ENCODE peak calls at places on chromosomes 5 and 9, in ten cellular contexts. E is IMR-90, C is left ventricle myocardium inferior, U is sigmoid colon, L is brain microvascular endothelial cell, O is SJCRH30, B is transverse colon, Y is osteoblast, Q is upper lobe of right lung, W is colonic mucosa. V is an unnamed sample. For H3K27me3, the result is how much of the 10 kb centered on the place peaks cover.

GRCh38 chr9:114484854-114485443 is 20.3 kb downstream of the WHRN start:
- DNase-seq in E (peak), C (no peak), U (no peak), L (peak), O (no peak), B (no peak), Y (peak), Q (no peak), W (no peak), V (no peak)

GRCh38 chr5:158450761-158451160 is 591.8 kb upstream of the CLINT1 start:
- DNase-seq in E (peak), C (no peak), U (no peak), L (peak), O (no peak), B (no peak), Y (peak), Q (no peak), W (no peak), V (no peak)

GRCh38 chr9:89719202-89719601 is 114.4 kb downstream of the GADD45G start:
- DNase-seq in E (no peak), C (no peak), U (no peak), L (no peak), O (no peak), B (no peak), Y (no peak), Q (no peak), W (no peak), V (no peak)

GRCh38 chr5:19568004-19568403 is 420.0 kb downstream of the CDH18 start:
- DNase-seq in E (no peak), C (no peak), U (no peak), L (no peak), O (no peak), B (no peak), Y (no peak), Q (no peak), W (no peak), V (no peak)

GRCh38 chr9:16356196-16356765 is 514.2 kb downstream of the BNC2 start:
- DNase-seq in E (no peak), C (no peak), U (no peak), L (no peak), O (no peak), B (no peak), Y (no peak), Q (no peak), W (no peak), V (no peak)

GRCh38 chr5:127400946-127401670 is 110.5 kb downstream of the MEGF10 start:
- DNase-seq in E (no peak), C (no peak), U (no peak), L (peak), O (peak), B (no peak), Y (no peak), Q (no peak), W (no peak), V (no peak)

GRCh38 chr9:133737071-133737773 is 930 bp downstream of the SARDH start:
- DNase-seq in E (no peak), C (no peak), U (peak), L (no peak), O (peak), B (no peak), Y (peak), Q (peak), W (no peak), V (no peak)

GRCh38 chr5:65142511-65143011 is 339.2 kb downstream of the ADAMTS6 start:
- DNase-seq in E (peak), C (no peak), U (no peak), L (peak), O (peak), B (no peak), Y (peak), Q (no peak), W (no peak), V (no peak)

GRCh38 chr9:33867747-33868429 is 50.9 kb downstream of the UBE2R2 start:
- DNase-seq in E (no peak), C (peak), U (peak), L (no peak), O (peak), B (no peak), Y (peak), Q (peak), W (peak), V (peak)

GRCh38 chr9:82882133-82882532 is 180.8 kb downstream of the RASEF start:
- DNase-seq in E (peak), C (no peak), U (no peak), L (peak), O (peak), B (no peak), Y (no peak), Q (no peak), W (no peak), V (no peak)

GRCh38 chr5:150138551-150139265 is 16.9 kb downstream of the PDGFRB start:
- DNase-seq in E (peak), C (peak), U (no peak), L (peak), O (peak), B (no peak), Y (peak), Q (no peak), W (no peak), V (peak)

GRCh38 chr9:21551401-21551800 is 69.3 kb upstream of the IFNE start:
- DNase-seq in E (peak), C (no peak), U (no peak), L (no peak), O (no peak), B (no peak), Y (no peak), Q (no peak), W (no peak), V (no peak)

GRCh38 chr9:110426052-110426709 is 88.5 kb upstream of the TXNDC8 start:
- DNase-seq in E (peak), C (no peak), U (no peak), L (no peak), O (peak), B (no peak), Y (no peak), Q (no peak), W (no peak), V (no peak)

GRCh38 chr9:98488578-98489312 is 220.0 kb downstream of the GABBR2 start:
- DNase-seq in E (peak), C (no peak), U (no peak), L (peak), O (no peak), B (no peak), Y (peak), Q (no peak), W (no peak), V (no peak)

GRCh38 chr9:122122468-122122867 is 29.4 kb upstream of the TTLL11 start:
- DNase-seq in E (no peak), C (no peak), U (no peak), L (no peak), O (no peak), B (no peak), Y (peak), Q (no peak), W (no peak), V (no peak)

GRCh38 chr9:128448746-128449145 is 7.1 kb upstream of the ODF2 start:
- DNase-seq in E (no peak), C (no peak), U (no peak), L (no peak), O (no peak), B (no peak), Y (no peak), Q (no peak), W (no peak), V (no peak)

GRCh38 chr5:116276952-116277351 is 192.1 kb downstream of the COMMD10 start:
- DNase-seq in E (no peak), C (no peak), U (no peak), L (no peak), O (no peak), B (no peak), Y (no peak), Q (no peak), W (no peak), V (no peak)

GRCh38 chr5:102600964-102601363 is 102.2 kb upstream of the SLCO6A1 start:
- DNase-seq in E (peak), C (no peak), U (no peak), L (peak), O (peak), B (no peak), Y (no peak), Q (no peak), W (no peak), V (no peak)

GRCh38 chr9:97808415-97808814 is 44.6 kb upstream of the FOXE1 start:
- DNase-seq in E (no peak), C (no peak), U (no peak), L (no peak), O (peak), B (no peak), Y (no peak), Q (no peak), W (no peak), V (no peak)

DNA sequence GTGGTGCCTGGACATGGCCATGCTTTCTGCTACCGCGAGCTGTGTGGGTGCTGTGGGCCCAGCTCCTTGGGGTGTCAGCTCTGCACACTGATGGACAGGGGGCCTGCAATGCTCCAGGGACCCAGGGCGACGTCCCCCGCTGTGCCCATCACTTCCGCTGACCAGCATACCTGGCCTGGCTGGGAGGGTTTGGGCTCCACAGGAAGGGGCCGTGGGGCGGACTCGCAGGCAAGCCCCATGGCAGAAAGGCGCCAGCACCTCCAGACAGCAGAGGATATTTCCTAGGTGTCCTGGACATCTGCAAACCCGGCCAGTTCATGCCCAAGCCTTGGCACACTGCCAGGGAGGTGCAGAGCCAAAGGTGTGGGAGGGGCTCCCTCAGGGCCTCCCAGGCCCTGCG is 295.8 kb upstream of the IRX4 start:
- DNase-seq in E (no peak), C (no peak), U (no peak), L (no peak), O (no peak), B (no peak), Y (no peak), Q (no peak), W (no peak), V (no peak)
- H3K27me3 ChIP-seq in E (under half), C (half or more), U (under half), L (under half), O (under half), B (under half), Y (under half), Q (under half), W (under half), V (under half)

GRCh38 chr9:92617195-92617813 is 52.6 kb downstream of the IPPK start:
- DNase-seq in E (no peak), C (no peak), U (peak), L (no peak), O (no peak), B (no peak), Y (no peak), Q (no peak), W (no peak), V (no peak)
- H3K27ac ChIP-seq in E (no peak), C (peak), U (peak), L (no peak), O (no peak), B (peak), Y (no peak), Q (peak), W (no peak), V (peak)

DNA sequence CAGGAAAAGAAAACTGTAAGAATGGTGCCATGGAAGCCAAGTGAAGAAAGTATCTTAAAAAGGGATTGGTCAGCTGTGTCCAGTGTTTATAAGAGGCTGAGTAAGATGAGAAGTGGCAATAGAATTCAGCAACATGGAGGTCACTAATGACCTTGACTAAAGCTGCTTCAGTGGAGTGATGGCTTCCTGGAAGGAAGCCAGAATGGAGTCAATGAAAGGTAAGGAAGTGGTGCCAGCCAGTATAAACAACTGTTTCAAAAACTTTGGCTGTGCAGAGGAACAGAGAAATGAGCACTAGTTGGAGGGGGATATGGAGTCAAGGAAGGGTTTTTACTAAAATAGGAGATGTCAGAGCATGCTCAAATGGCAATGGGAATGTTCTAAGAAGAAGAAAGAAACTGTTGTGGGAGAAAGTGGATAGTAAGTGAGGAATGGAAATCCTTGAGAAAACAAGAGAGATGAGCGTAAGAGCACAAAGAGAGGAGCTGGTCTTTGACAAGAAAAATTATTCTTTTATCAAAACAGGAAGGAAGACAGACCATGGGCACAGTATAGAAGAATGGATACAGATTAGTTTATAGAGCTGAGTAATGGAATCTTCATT is 11.1 kb upstream of the NRG2 start:
- DNase-seq in E (no peak), C (no peak), U (no peak), L (no peak), O (no peak), B (no peak), Y (no peak), Q (no peak), W (no peak), V (no peak)
- H3K27me3 ChIP-seq in E (under half), C (under half), U (under half), L (under half), O (under half), B (under half), Y (half or more), Q (under half), W (under half), V (under half)

DNA sequence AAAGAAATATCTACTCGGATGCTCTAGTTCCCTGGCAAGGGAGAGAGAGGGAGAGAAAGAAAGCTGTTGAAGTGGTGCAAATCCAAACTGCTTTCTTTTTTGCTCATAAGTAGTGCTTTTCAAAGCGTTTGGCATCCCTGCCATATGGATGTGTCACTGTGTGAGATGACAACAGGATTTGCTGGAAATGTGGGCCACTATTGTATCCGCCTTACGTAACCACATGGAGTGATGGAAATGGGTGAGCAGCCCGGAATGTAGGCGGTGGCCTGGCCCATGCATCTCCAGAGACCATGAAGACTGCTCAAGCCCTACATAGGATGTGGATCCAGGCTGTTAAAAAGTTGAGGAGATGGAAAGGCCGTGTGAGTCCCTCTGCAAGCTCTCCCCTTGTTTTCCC is 30.8 kb downstream of the TJP2 start:
- DNase-seq in E (peak), C (peak), U (peak), L (peak), O (no peak), B (no peak), Y (no peak), Q (no peak), W (no peak), V (peak)
- H3K27ac ChIP-seq in E (peak), C (peak), U (no peak), L (no peak), O (no peak), B (no peak), Y (peak), Q (peak), W (no peak), V (peak)

GRCh38 chr5:181054138-181054537 is 14.1 kb downstream of the BTNL9 start:
- DNase-seq in E (no peak), C (no peak), U (no peak), L (no peak), O (no peak), B (no peak), Y (no peak), Q (no peak), W (no peak), V (no peak)
- H3K27me3 ChIP-seq in E (under half), C (half or more), U (under half), L (half or more), O (under half), B (half or more), Y (half or more), Q (half or more), W (half or more), V (half or more)

DNA sequence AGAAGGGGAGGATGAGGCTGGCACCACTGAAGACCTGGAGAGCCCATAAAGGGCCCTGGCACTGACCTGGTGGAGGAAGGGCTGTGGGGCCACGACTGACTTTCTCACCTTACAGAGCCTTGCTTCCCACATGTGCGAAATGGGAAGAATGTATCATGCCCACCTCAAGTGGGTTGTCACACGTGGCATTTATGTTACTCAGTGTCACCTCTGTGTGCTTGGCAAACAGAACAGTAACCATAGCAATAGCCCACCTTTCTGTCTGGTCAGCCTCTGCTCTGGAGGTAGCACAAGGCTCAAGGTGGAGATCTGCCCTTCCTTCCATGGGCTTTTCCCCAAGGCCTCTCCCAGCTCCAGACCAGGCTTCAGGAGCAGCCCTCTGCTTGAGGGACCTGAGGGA is 16.7 kb downstream of the TCF7 start:
- DNase-seq in E (no peak), C (no peak), U (no peak), L (no peak), O (no peak), B (no peak), Y (peak), Q (peak), W (no peak), V (no peak)
- H3K27ac ChIP-seq in E (no peak), C (no peak), U (no peak), L (no peak), O (no peak), B (no peak), Y (no peak), Q (peak), W (peak), V (no peak)

GRCh38 chr9:18260527-18260926 is 213.4 kb upstream of the ADAMTSL1 start:
- DNase-seq in E (no peak), C (no peak), U (peak), L (no peak), O (peak), B (no peak), Y (peak), Q (no peak), W (no peak), V (no peak)
- H3K27me3 ChIP-seq in E (under half), C (under half), U (under half), L (under half), O (under half), B (under half), Y (under half), Q (under half), W (under half), V (under half)

DNA sequence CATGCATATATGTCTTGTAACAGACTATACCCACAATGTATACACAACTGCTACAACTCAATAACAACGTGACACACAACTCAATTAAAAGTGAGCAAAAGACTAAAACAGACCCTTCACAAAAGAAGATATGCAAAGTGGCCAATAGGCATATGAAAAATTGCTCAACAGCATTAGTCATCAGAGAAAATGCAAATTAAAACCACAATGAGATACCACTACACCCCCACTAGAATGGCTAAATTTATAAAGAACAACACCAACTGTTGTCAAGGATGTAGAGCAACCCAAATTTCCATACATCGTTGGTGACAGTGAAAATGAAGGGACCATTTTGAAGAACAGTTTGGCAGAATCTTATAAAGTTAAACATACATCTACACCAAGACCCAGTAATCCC is 38.9 kb downstream of the GABRB2 start:
- DNase-seq in E (no peak), C (no peak), U (no peak), L (no peak), O (no peak), B (no peak), Y (no peak), Q (no peak), W (no peak), V (no peak)
- H3K27ac ChIP-seq in E (no peak), C (no peak), U (no peak), L (no peak), O (no peak), B (no peak), Y (no peak), Q (no peak), W (no peak), V (no peak)

DNA sequence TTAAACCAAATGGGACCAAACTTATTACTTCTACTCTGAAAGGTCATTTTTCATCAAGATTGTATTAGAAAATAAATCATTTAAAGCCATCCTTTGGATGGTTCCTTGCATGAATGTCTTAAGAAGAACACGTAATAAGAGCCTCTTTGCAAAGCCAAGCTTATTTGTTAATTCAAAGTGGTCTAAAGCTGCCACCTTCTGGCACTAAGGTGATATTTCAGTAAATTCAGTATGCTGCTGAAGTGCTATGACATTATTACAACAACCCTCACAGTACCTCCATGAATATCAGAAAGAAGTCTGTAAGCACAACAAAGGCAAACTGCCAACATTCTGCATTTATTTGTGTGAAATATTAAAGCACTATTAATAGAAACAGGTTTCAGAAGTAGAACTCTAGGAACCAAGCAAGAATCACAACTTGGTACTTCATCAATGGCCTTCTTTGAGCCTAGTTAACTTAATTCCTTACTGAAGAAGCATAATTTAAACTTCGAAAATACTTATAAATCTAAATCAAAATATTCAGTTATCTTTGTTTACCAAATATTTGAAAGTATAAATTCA is 53.1 kb upstream of the TYRP1 start:
- DNase-seq in E (peak), C (no peak), U (no peak), L (peak), O (peak), B (no peak), Y (no peak), Q (no peak), W (no peak), V (no peak)
- H3K27me3 ChIP-seq in E (under half), C (under half), U (under half), L (under half), O (under half), B (under half), Y (under half), Q (under half), W (under half), V (under half)